ENCODE peak calls at places on chromosomes 4 and X, in ten cellular contexts. Z is uterus, O is HepG2, Q is H1, W is A549, T is IMR-90, K is ovary, L is heart left ventricle, E is adrenal gland, P is suprapubic skin. G is an unnamed sample.

GRCh38 chr4:8026455-8026854 is 86.8 kb upstream of the AFAP1 start:
- DNase-seq in Z (no peak), O (no peak), Q (no peak), W (no peak), T (no peak), K (no peak), L (no peak), E (no peak), P (no peak), G (no peak)

GRCh38 chr4:17063870-17064269 is 165.4 kb upstream of the LDB2 start:
- DNase-seq in Z (no peak), O (no peak), Q (no peak), W (no peak), T (peak; percentile 84), K (no peak), L (no peak), E (no peak), P (no peak), G (no peak)

GRCh38 chr4:75745192-75745591 is 20.8 kb downstream of the USO1 start:
- DNase-seq in Z (no peak), O (peak; percentile 67), Q (no peak), W (no peak), T (peak; percentile 85), K (no peak), L (no peak), E (no peak), P (no peak), G (no peak)

GRCh38 chr4:143538979-143539669 is 25.6 kb downstream of the SMARCA5 start:
- DNase-seq in Z (no peak), O (no peak), Q (no peak), W (no peak), T (no peak), K (no peak), L (no peak), E (no peak), P (no peak), G (no peak)

GRCh38 chrX:38305971-38306370 is 21.3 kb downstream of the RPGR start:
- DNase-seq in Z (no peak), O (peak; percentile 18), Q (no peak), W (no peak), T (no peak), K (no peak), L (no peak), E (no peak), P (no peak), G (no peak)

GRCh38 chr4:139900964-139901376 is 235.4 kb downstream of the MGST2 start:
- DNase-seq in Z (no peak), O (no peak), Q (no peak), W (no peak), T (peak; percentile 48), K (no peak), L (no peak), E (no peak), P (no peak), G (no peak)

GRCh38 chrX:69018416-69019072 is 146.7 kb downstream of the PJA1 start:
- DNase-seq in Z (no peak), O (no peak), Q (no peak), W (no peak), T (no peak), K (no peak), L (no peak), E (peak; percentile 41), P (no peak), G (no peak)

GRCh38 chrX:11787564-11787963 is 29.5 kb downstream of the MSL3 start:
- DNase-seq in Z (peak; percentile 66), O (peak; percentile 43), Q (peak; percentile 80), W (peak; percentile 43), T (peak; percentile 33), K (peak; percentile 80), L (peak; percentile 51), E (peak; percentile 60), P (peak; percentile 77), G (no peak)

GRCh38 chrX:140712413-140713173 is 3.0 kb downstream of the LINC00632 start:
- DNase-seq in Z (peak; percentile 30), O (no peak), Q (peak; percentile 44), W (peak; percentile 1), T (peak; percentile 55), K (peak; percentile 19), L (peak; percentile 58), E (peak; percentile 15), P (peak; percentile 76), G (no peak)

GRCh38 chr4:48944659-48945290 is 38.2 kb upstream of the OCIAD2 start:
- DNase-seq in Z (no peak), O (peak; percentile 3), Q (peak; percentile 75), W (no peak), T (no peak), K (no peak), L (no peak), E (no peak), P (no peak), G (no peak)

GRCh38 chr4:64095398-64095797 is 313.9 kb downstream of the TECRL start:
- DNase-seq in Z (no peak), O (no peak), Q (no peak), W (no peak), T (no peak), K (no peak), L (no peak), E (no peak), P (no peak), G (no peak)

GRCh38 chr4:151472297-151472696 is 63.3 kb downstream of the FHIP1A start:
- DNase-seq in Z (no peak), O (no peak), Q (no peak), W (no peak), T (no peak), K (no peak), L (no peak), E (no peak), P (no peak), G (no peak)

GRCh38 chr4:151468715-151469696 is 60.0 kb downstream of the FHIP1A start:
- DNase-seq in Z (no peak), O (no peak), Q (no peak), W (no peak), T (no peak), K (no peak), L (no peak), E (no peak), P (no peak), G (no peak)

GRCh38 chr4:151473521-151474097 is 64.6 kb downstream of the FHIP1A start:
- DNase-seq in Z (no peak), O (no peak), Q (no peak), W (no peak), T (no peak), K (no peak), L (no peak), E (no peak), P (no peak), G (no peak)

GRCh38 chr4:151472711-151473110 is 63.7 kb downstream of the FHIP1A start:
- DNase-seq in Z (no peak), O (no peak), Q (no peak), W (no peak), T (peak; percentile 1), K (no peak), L (no peak), E (no peak), P (no peak), G (no peak)

GRCh38 chr4:151471728-151472127 is 62.8 kb downstream of the FHIP1A start:
- DNase-seq in Z (no peak), O (no peak), Q (no peak), W (no peak), T (no peak), K (no peak), L (no peak), E (no peak), P (no peak), G (no peak)
- H3K4me1 ChIP-seq in Z (no peaks in the 10 kb centered on the region), O (peaks cover 27% of the 10 kb centered on the region), Q (peaks cover 11% of the 10 kb centered on the region), W (no peaks in the 10 kb centered on the region), T (no peaks in the 10 kb centered on the region), K (no peaks in the 10 kb centered on the region), L (no peaks in the 10 kb centered on the region), E (no peaks in the 10 kb centered on the region), P (peaks cover 23% of the 10 kb centered on the region), G (no peaks in the 10 kb centered on the region)

DNA sequence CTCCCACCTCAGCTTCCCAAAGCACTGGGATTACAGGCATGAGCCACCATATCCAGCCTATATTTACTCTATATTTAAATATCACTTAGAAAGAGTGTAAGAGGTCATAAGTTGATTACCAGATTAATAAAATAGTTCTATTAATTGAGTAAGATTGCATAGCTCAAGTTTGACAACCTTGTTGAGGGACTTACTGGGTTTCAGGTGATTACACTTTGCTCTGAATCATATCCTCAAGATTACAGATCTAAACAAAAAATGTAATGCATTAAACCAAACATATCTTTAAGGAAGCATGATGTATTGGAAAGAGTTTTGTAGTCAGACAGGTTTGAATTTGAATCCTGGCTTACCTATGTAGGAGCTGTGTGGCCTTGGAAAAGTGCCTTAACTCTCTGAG is 47.9 kb upstream of the IL13RA2 start:
- DNase-seq in Z (no peak), O (no peak), Q (no peak), W (no peak), T (no peak), K (no peak), L (no peak), E (no peak), P (no peak), G (no peak)
- TF ChIP-seq POLR2A in Z (no peak), O (no peak), Q (no peak), W (no peak), T (no peak), K (no peak), L (no peak), E (no peak), P (no peak), G (no peak)

GRCh38 chr4:108779958-108780357 is 17.1 kb upstream of the ETNPPL start:
- DNase-seq in Z (no peak), O (no peak), Q (no peak), W (no peak), T (no peak), K (no peak), L (no peak), E (no peak), P (no peak), G (no peak)
- H3K4me1 ChIP-seq in Z (no peaks in the 10 kb centered on the region), O (no peaks in the 10 kb centered on the region), Q (no peaks in the 10 kb centered on the region), W (no peaks in the 10 kb centered on the region), T (no peaks in the 10 kb centered on the region), K (no peaks in the 10 kb centered on the region), L (no peaks in the 10 kb centered on the region), E (peaks cover 5% of the 10 kb centered on the region), P (peaks cover under 1% of the 10 kb centered on the region), G (no peaks in the 10 kb centered on the region)

GRCh38 chr4:40422309-40422708 is 87.2 kb downstream of the CHRNA9 start:
- DNase-seq in Z (no peak), O (no peak), Q (no peak), W (no peak), T (no peak), K (no peak), L (no peak), E (no peak), P (no peak), G (no peak)

GRCh38 chr4:40418430-40419230 is 83.5 kb downstream of the CHRNA9 start:
- DNase-seq in Z (no peak), O (peak; percentile 96), Q (no peak), W (peak; percentile 44), T (no peak), K (no peak), L (no peak), E (no peak), P (no peak), G (no peak)

GRCh38 chr4:40419231-40419912 is 84.2 kb downstream of the CHRNA9 start:
- DNase-seq in Z (no peak), O (peak; percentile 28), Q (no peak), W (no peak), T (no peak), K (no peak), L (no peak), E (no peak), P (no peak), G (no peak)

GRCh38 chr4:40423735-40424134 is 88.6 kb downstream of the CHRNA9 start:
- DNase-seq in Z (no peak), O (no peak), Q (no peak), W (no peak), T (peak; percentile 58), K (no peak), L (no peak), E (no peak), P (no peak), G (no peak)

GRCh38 chr4:40421839-40422238 is 86.7 kb downstream of the CHRNA9 start:
- DNase-seq in Z (no peak), O (no peak), Q (no peak), W (no peak), T (no peak), K (no peak), L (no peak), E (no peak), P (no peak), G (no peak)
- TF ChIP-seq POLR2A in Z (no peak), O (no peak), Q (no peak), W (no peak), T (no peak), K (no peak), L (no peak), E (no peak), P (no peak), G (no peak)